ENCODE peak calls at places on chromosomes 12 and 14, in nine cellular contexts. R, Y, E, U, K, G, C, A and H are unnamed samples.

GRCh38 chr14:78710963-78711362 is 540.8 kb downstream of the NRXN3 start:
- DNase-seq in R (no peak), Y (no peak), E (no peak), U (no peak), K (no peak), G (no peak), C (no peak), A (no peak), H (no peak)

GRCh38 chr14:79057333-79057732 is 887.2 kb downstream of the NRXN3 start:
- DNase-seq in R (no peak), Y (no peak), E (no peak), U (no peak), K (no peak), G (peak; percentile 77), C (no peak), A (no peak), H (no peak)

GRCh38 chr12:1794440-1795090 is 25.8 kb upstream of the LRTM2 start:
- DNase-seq in R (no peak), Y (no peak), E (no peak), U (no peak), K (no peak), G (no peak), C (no peak), A (no peak), H (no peak)

GRCh38 chr12:41962171-41962572 is 182.5 kb downstream of the GXYLT1 start:
- DNase-seq in R (no peak), Y (no peak), E (no peak), U (no peak), K (no peak), G (no peak), C (no peak), A (no peak), H (no peak)

GRCh38 chr14:36996133-36996856 is 176.1 kb downstream of the SLC25A21 start:
- DNase-seq in R (no peak), Y (no peak), E (peak; percentile 21), U (no peak), K (no peak), G (peak; percentile 84), C (peak; percentile 14), A (no peak), H (no peak)

GRCh38 chr12:46354111-46354798 is 18.3 kb downstream of the SLC38A2 start:
- DNase-seq in R (no peak), Y (peak; percentile 66), E (no peak), U (no peak), K (no peak), G (no peak), C (no peak), A (no peak), H (peak; percentile 33)

GRCh38 chr14:70269582-70269981 is 80.8 kb upstream of the SLC8A3 start:
- DNase-seq in R (no peak), Y (no peak), E (no peak), U (no peak), K (no peak), G (no peak), C (no peak), A (no peak), H (no peak)

GRCh38 chr12:54051916-54052744 is 1.5 kb upstream of the HOXC4 start:
- DNase-seq in R (no peak), Y (no peak), E (peak; percentile 77), U (no peak), K (no peak), G (no peak), C (no peak), A (no peak), H (no peak)

GRCh38 chr12:6827982-6828670 is at the start of gene P3H3:
- DNase-seq in R (no peak), Y (no peak), E (no peak), U (no peak), K (no peak), G (peak; percentile 67), C (peak; percentile 23), A (peak; percentile 23), H (no peak)

GRCh38 chr14:78359581-78359980 is 189.4 kb downstream of the NRXN3 start:
- DNase-seq in R (no peak), Y (no peak), E (no peak), U (no peak), K (no peak), G (no peak), C (no peak), A (no peak), H (no peak)

GRCh38 chr12:54066408-54066807 is 12.8 kb downstream of the HOXC4 start:
- DNase-seq in R (no peak), Y (no peak), E (no peak), U (no peak), K (no peak), G (no peak), C (no peak), A (no peak), H (no peak)

GRCh38 chr14:87899228-87899627 is 93.8 kb downstream of the GALC start:
- DNase-seq in R (no peak), Y (no peak), E (no peak), U (no peak), K (no peak), G (no peak), C (no peak), A (no peak), H (no peak)

GRCh38 chr12:132825861-132826260 is 2.8 kb downstream of the GOLGA3 start:
- DNase-seq in R (no peak), Y (no peak), E (no peak), U (no peak), K (no peak), G (no peak), C (no peak), A (no peak), H (no peak)

GRCh38 chr14:93980464-93981201 is 4.3 kb upstream of the ASB2 start:
- DNase-seq in R (no peak), Y (no peak), E (no peak), U (no peak), K (no peak), G (peak; percentile 31), C (no peak), A (no peak), H (no peak)